ENCODE peak calls at places on chromosomes 2 and 18, in five cellular contexts. B is tibial artery, R is foreskin fibroblast, I is HTR-8/SVneo, L is hippocampal formation. M is an unnamed sample.

GRCh38 chr2:18991177-18992168 is 366.9 kb downstream of the OSR1 start:
- DNase-seq in B (peak), R (peak), I (no peak), L (no peak), M (peak)

GRCh38 chr2:68715353-68716041 is 19.1 kb upstream of the ARHGAP25 start:
- DNase-seq in B (no peak), R (peak), I (peak), L (no peak), M (peak)

GRCh38 chr18:35289293-35290069 is 548 bp downstream of the ZSCAN30 start:
- DNase-seq in B (no peak), R (peak), I (peak), L (peak), M (no peak)

GRCh38 chr2:111705711-111706323 is 178.2 kb downstream of the ANAPC1 start:
- DNase-seq in B (no peak), R (peak), I (peak), L (no peak), M (no peak)

GRCh38 chr2:47269316-47270232 is 114.5 kb upstream of the STPG4 start:
- DNase-seq in B (peak), R (peak), I (peak), L (no peak), M (peak)

GRCh38 chr2:220143336-220143735 is 515.9 kb downstream of the SLC4A3 start:
- DNase-seq in B (no peak), R (peak), I (peak), L (no peak), M (no peak)

GRCh38 chr18:3499498-3499897 is 49.5 kb downstream of the TGIF1 start:
- DNase-seq in B (no peak), R (no peak), I (no peak), L (no peak), M (no peak)

GRCh38 chr2:18339326-18339725 is 221.1 kb downstream of the RDH14 start:
- DNase-seq in B (no peak), R (no peak), I (no peak), L (no peak), M (no peak)

GRCh38 chr2:121805767-121806145 is 50.3 kb downstream of the TSN start:
- DNase-seq in B (no peak), R (no peak), I (no peak), L (no peak), M (no peak)

GRCh38 chr2:16326736-16327300 is 338.8 kb downstream of the CYRIA start:
- DNase-seq in B (no peak), R (no peak), I (no peak), L (no peak), M (no peak)

GRCh38 chr2:23239374-23239773 is 145.6 kb upstream of the KLHL29 start:
- DNase-seq in B (no peak), R (no peak), I (no peak), L (no peak), M (no peak)

GRCh38 chr2:48685126-48685525 is 67.5 kb downstream of the GTF2A1L start:
- DNase-seq in B (no peak), R (no peak), I (no peak), L (no peak), M (no peak)

GRCh38 chr2:551621-552020 is 125.6 kb downstream of the TMEM18 start:
- DNase-seq in B (no peak), R (no peak), I (no peak), L (no peak), M (no peak)

GRCh38 chr2:28032816-28033215 is 142.3 kb downstream of the BABAM2 start:
- DNase-seq in B (no peak), R (no peak), I (no peak), L (no peak), M (no peak)

GRCh38 chr18:26215247-26215970 is 10.8 kb upstream of the TAF4B start:
- DNase-seq in B (no peak), R (no peak), I (no peak), L (no peak), M (no peak)

GRCh38 chr2:226475650-226476049 is 324.0 kb downstream of the IRS1 start:
- DNase-seq in B (no peak), R (peak), I (peak), L (no peak), M (no peak)

GRCh38 chr18:8489761-8490160 is 119.5 kb upstream of the RAB12 start:
- DNase-seq in B (no peak), R (no peak), I (no peak), L (no peak), M (no peak)

GRCh38 chr2:172674034-172674967 is 61.3 kb upstream of the RAPGEF4 start:
- DNase-seq in B (peak), R (no peak), I (no peak), L (no peak), M (peak)

M was measured in lower lobe of right lung.